ENCODE peak calls at places on chromosome X, in nine cellular contexts. E is effector memory CD4-positive, alpha-beta T cell; V is psoas muscle; R is breast epithelium; Y is BE2C; T is left lung; B is H9; I is heart right ventricle; Q is astrocyte. J is an unnamed sample.

GRCh38 chrX:27565992-27566391 is 24.2 kb upstream of the DCAF8L2 start:
- DNase-seq in E (no peak), V (no peak), R (no peak), Y (peak; percentile 9), T (no peak), B (no peak), I (no peak), Q (peak; percentile 57), J (peak; percentile 24)

GRCh38 chrX:56281789-56282188 is 49.6 kb downstream of the KLF8 start:
- DNase-seq in E (no peak), V (no peak), R (no peak), Y (no peak), T (no peak), B (no peak), I (no peak), Q (no peak), J (peak; percentile 8)

GRCh38 chrX:30275498-30275897 is 28.6 kb downstream of the MAGEB1 start:
- DNase-seq in E (no peak), V (no peak), R (no peak), Y (no peak), T (no peak), B (no peak), I (no peak), Q (no peak), J (no peak)

GRCh38 chrX:23202316-23202715 is 132.3 kb upstream of the PTCHD1 start:
- DNase-seq in E (no peak), V (no peak), R (no peak), Y (no peak), T (no peak), B (no peak), I (no peak), Q (no peak), J (no peak)

GRCh38 chrX:6226053-6226645 is 2.5 kb downstream of the NLGN4X start:
- DNase-seq in E (no peak), V (no peak), R (no peak), Y (no peak), T (peak; percentile 52), B (peak; percentile 41), I (no peak), Q (no peak), J (no peak)

GRCh38 chrX:129606918-129607317 is 47.8 kb downstream of the APLN start:
- DNase-seq in E (peak; percentile 21), V (no peak), R (no peak), Y (peak; percentile 37), T (no peak), B (no peak), I (no peak), Q (no peak), J (peak; percentile 82)

GRCh38 chrX:112941209-112941788 is 100.7 kb upstream of the AMOT start:
- DNase-seq in E (no peak), V (no peak), R (no peak), Y (peak; percentile 3), T (no peak), B (no peak), I (no peak), Q (no peak), J (peak; percentile 21)

GRCh38 chrX:9662148-9662547 is 103.5 kb downstream of the GPR143 start:
- DNase-seq in E (no peak), V (no peak), R (no peak), Y (no peak), T (no peak), B (no peak), I (no peak), Q (peak; percentile 68), J (no peak)

GRCh38 chrX:23797371-23798128 is 14.6 kb downstream of the SAT1 start:
- DNase-seq in E (no peak), V (no peak), R (no peak), Y (no peak), T (no peak), B (no peak), I (no peak), Q (no peak), J (no peak)

GRCh38 chrX:24219320-24219719 is 69.8 kb downstream of the ZFX start:
- DNase-seq in E (no peak), V (no peak), R (no peak), Y (no peak), T (no peak), B (no peak), I (no peak), Q (no peak), J (no peak)

GRCh38 chrX:13658602-13659001 is 5.7 kb downstream of the TCEANC start:
- DNase-seq in E (no peak), V (no peak), R (no peak), Y (no peak), T (no peak), B (no peak), I (no peak), Q (no peak), J (peak; percentile 46)

GRCh38 chrX:149120459-149120858 is 384.6 kb downstream of the IDS start:
- DNase-seq in E (no peak), V (no peak), R (no peak), Y (no peak), T (no peak), B (no peak), I (no peak), Q (no peak), J (peak; percentile 9)

GRCh38 chrX:16587776-16588175 is 62.2 kb upstream of the S100G start:
- DNase-seq in E (no peak), V (no peak), R (no peak), Y (no peak), T (no peak), B (no peak), I (no peak), Q (no peak), J (no peak)

GRCh38 chrX:16589211-16589610 is 60.7 kb upstream of the S100G start:
- DNase-seq in E (no peak), V (no peak), R (no peak), Y (no peak), T (no peak), B (no peak), I (no peak), Q (peak; percentile 63), J (no peak)

GRCh38 chrX:16592194-16592770 is 57.7 kb upstream of the S100G start:
- DNase-seq in E (no peak), V (no peak), R (no peak), Y (no peak), T (no peak), B (no peak), I (no peak), Q (no peak), J (no peak)

GRCh38 chrX:16586371-16587112 is 63.4 kb upstream of the S100G start:
- DNase-seq in E (no peak), V (no peak), R (no peak), Y (no peak), T (no peak), B (peak; percentile 53), I (no peak), Q (no peak), J (peak; percentile 64)

DNA sequence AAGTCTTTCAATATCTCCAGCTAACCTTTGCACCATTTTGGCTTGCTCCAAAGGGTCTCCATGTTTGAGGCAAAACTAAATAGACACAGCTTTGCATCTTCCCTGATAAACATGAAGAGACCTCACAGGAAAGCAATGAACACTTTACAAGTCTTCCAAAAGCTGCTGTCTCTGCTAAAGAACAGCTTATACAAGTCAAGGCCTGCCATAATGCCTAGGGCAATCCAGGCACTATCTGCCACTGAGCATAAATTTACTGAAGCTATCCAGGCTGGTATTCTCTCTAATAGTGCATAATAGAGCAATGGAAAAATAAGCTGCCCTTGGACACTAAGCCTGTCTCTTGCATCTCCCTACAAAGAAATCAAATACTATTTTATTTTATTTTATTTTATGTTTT is 60.1 kb upstream of the S100G start:
- DNase-seq in E (no peak), V (no peak), R (no peak), Y (no peak), T (no peak), B (no peak), I (no peak), Q (no peak), J (no peak)
- H3K9me3 ChIP-seq in E (no peaks in the 10 kb centered on the region), V (peaks cover 3% of the 10 kb centered on the region), R (no peaks in the 10 kb centered on the region), Y (no peaks in the 10 kb centered on the region), T (no peaks in the 10 kb centered on the region), B (no peaks in the 10 kb centered on the region), I (no peaks in the 10 kb centered on the region), Q (no peaks in the 10 kb centered on the region), J (peaks cover 2% of the 10 kb centered on the region)

GRCh38 chrX:151982217-151982616 is 7.7 kb upstream of the GABRE start:
- DNase-seq in E (no peak), V (no peak), R (no peak), Y (no peak), T (no peak), B (no peak), I (no peak), Q (peak; percentile 91), J (no peak)

GRCh38 chrX:151984328-151984727 is 9.9 kb upstream of the GABRE start:
- DNase-seq in E (no peak), V (no peak), R (no peak), Y (no peak), T (no peak), B (no peak), I (no peak), Q (peak; percentile 92), J (no peak)

GRCh38 chrX:151983186-151983585 is 8.7 kb upstream of the GABRE start:
- DNase-seq in E (no peak), V (no peak), R (no peak), Y (no peak), T (no peak), B (no peak), I (no peak), Q (no peak), J (no peak)

GRCh38 chrX:151977923-151978322 is 3.4 kb upstream of the GABRE start:
- DNase-seq in E (no peak), V (no peak), R (no peak), Y (no peak), T (no peak), B (no peak), I (no peak), Q (no peak), J (no peak)

GRCh38 chrX:151981129-151981528 is 6.7 kb upstream of the GABRE start:
- DNase-seq in E (no peak), V (no peak), R (no peak), Y (no peak), T (no peak), B (no peak), I (no peak), Q (peak; percentile 73), J (no peak)
- H3K9me3 ChIP-seq in E (no peaks in the 10 kb centered on the region), V (no peaks in the 10 kb centered on the region), R (no peaks in the 10 kb centered on the region), Y (no peaks in the 10 kb centered on the region), T (no peaks in the 10 kb centered on the region), B (peaks cover 50% of the 10 kb centered on the region), I (no peaks in the 10 kb centered on the region), Q (no peaks in the 10 kb centered on the region), J (no peaks in the 10 kb centered on the region)

GRCh38 chrX:155998761-155999510 is 1.4 kb downstream of the IL9R start:
- DNase-seq in E (no peak), V (no peak), R (no peak), Y (no peak), T (no peak), B (no peak), I (no peak), Q (no peak), J (no peak)
- H3K9me3 ChIP-seq in E (no peaks in the 10 kb centered on the region), V (no peaks in the 10 kb centered on the region), R (no peaks in the 10 kb centered on the region), Y (no peaks in the 10 kb centered on the region), T (no peaks in the 10 kb centered on the region), B (peaks cover 41% of the 10 kb centered on the region), I (no peaks in the 10 kb centered on the region), Q (peaks cover 12% of the 10 kb centered on the region), J (no peaks in the 10 kb centered on the region)

DNA sequence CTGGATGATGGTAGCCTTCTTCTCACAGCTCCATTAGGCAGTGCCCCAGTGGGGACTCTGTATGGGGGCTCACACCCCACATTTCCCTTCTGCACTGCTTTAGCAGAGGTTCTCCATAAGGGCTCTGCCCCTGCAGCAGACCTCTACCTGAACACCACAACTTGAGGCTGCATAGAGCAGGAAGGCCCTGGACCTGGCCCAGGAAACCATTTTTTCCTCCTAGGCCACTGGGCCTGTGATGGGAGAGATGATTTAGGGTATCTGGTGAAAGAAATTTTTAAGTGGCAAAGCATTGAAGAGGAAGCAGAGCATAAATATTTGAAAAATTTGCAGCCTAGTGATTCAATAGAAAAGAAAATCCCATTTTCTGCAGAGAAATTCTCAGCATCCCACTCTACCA is 17.3 kb downstream of the F8A3 start:
- DNase-seq in E (no peak), V (no peak), R (no peak), Y (no peak), T (no peak), B (no peak), I (no peak), Q (no peak), J (no peak)
- H3K9me3 ChIP-seq in E (no peaks in the 10 kb centered on the region), V (no peaks in the 10 kb centered on the region), R (no peaks in the 10 kb centered on the region), Y (no peaks in the 10 kb centered on the region), T (peaks cover 11% of the 10 kb centered on the region), B (peaks cover 44% of the 10 kb centered on the region), I (no peaks in the 10 kb centered on the region), Q (no peaks in the 10 kb centered on the region), J (no peaks in the 10 kb centered on the region)